ENCODE peak calls at places on chromosome 6, in eight cellular contexts. R is activated naive CD4-positive, alpha-beta T cell; L is NCI-H1105; F is central memory CD4-positive, alpha-beta T cell; X is T-helper 22 cell; H is activated naive CD8-positive, alpha-beta T cell treated with anti-CD3 and anti-CD28 coated beads, Interleukin-2, amount 50 U/mL, for 24 hours; D is T-cell; I is NCI-H82. O is an unnamed sample.

GRCh38 chr6:131613296-131613925 is 14.6 kb downstream of the MED23 start:
- DNase-seq in D (no peak), I (no peak), L (no peak), X (no peak), R (no peak), H (no peak), F (no peak), O (no peak)

GRCh38 chr6:115830895-115831294 is 229.8 kb downstream of the FRK start:
- DNase-seq in F (no peak), X (no peak), I (no peak), H (no peak), D (no peak), L (no peak), R (no peak), O (no peak)

GRCh38 chr6:169363590-169363989 is 109.9 kb upstream of the THBS2 start:
- DNase-seq in H (no peak), X (no peak), L (no peak), I (no peak), D (no peak), F (no peak), R (no peak), O (no peak)

GRCh38 chr6:13398081-13398406 is 69.7 kb upstream of the TBC1D7 start:
- DNase-seq in R (no peak), I (no peak), H (no peak), L (no peak), F (no peak), X (no peak), D (no peak), O (no peak)

GRCh38 chr6:111524252-111524651 is 41.2 kb upstream of the REV3L start:
- DNase-seq in F (no peak), R (no peak), L (no peak), H (no peak), D (no peak), X (no peak), I (no peak), O (no peak)

GRCh38 chr6:90131614-90132423 is 164.8 kb downstream of the BACH2 start:
- DNase-seq in H (no peak), D (no peak), L (no peak), I (no peak), R (no peak), F (no peak), X (no peak), O (no peak)

GRCh38 chr6:34273242-34273805 is 24.5 kb upstream of the SMIM29 start:
- DNase-seq in H (no peak), D (no peak), F (no peak), I (no peak), X (no peak), L (no peak), R (no peak), O (no peak)

GRCh38 chr6:11425431-11425871 is 112.1 kb upstream of the TMEM170B start:
- DNase-seq in I (no peak), D (no peak), R (no peak), L (no peak), H (no peak), X (no peak), F (no peak), O (no peak)

GRCh38 chr6:105594821-105595220 is 191.9 kb upstream of the PREP start:
- DNase-seq in D (no peak), X (no peak), H (no peak), L (no peak), I (no peak), F (no peak), R (no peak), O (no peak)

GRCh38 chr6:112253505-112253841 is 894 bp downstream of the LAMA4 start:
- DNase-seq in X (no peak), F (no peak), L (no peak), H (peak; percentile 2), D (no peak), R (no peak), I (peak; percentile 35), O (no peak)

GRCh38 chr6:98946877-98947410 is 802 bp downstream of the FBXL4 start:
- DNase-seq in D (peak; percentile 54), F (peak; percentile 54), X (peak; percentile 23), H (peak; percentile 48), I (no peak), L (peak; percentile 85), R (peak; percentile 8), O (peak; percentile 44)

GRCh38 chr6:131014080-131014776 is 48.8 kb downstream of the EPB41L2 start:
- DNase-seq in X (no peak), F (no peak), R (no peak), H (no peak), L (no peak), I (no peak), D (no peak), O (no peak)

GRCh38 chr6:24960991-24961475 is 25.3 kb upstream of the RIPOR2 start:
- DNase-seq in D (peak; percentile 16), F (peak; percentile 40), X (no peak), R (no peak), I (no peak), L (no peak), H (no peak), O (no peak)

GRCh38 chr6:79077680-79078056 is 386 bp downstream of the PHIP start:
- DNase-seq in R (no peak), L (no peak), X (peak; percentile 41), I (peak; percentile 69), D (peak; percentile 25), H (no peak), F (no peak), O (no peak)

GRCh38 chr6:154343473-154344308 is 12.9 kb downstream of the IPCEF1 start:
- DNase-seq in X (no peak), I (peak; percentile 44), R (no peak), L (no peak), F (no peak), H (no peak), D (no peak), O (no peak)

GRCh38 chr6:41531591-41532582 is 14.3 kb upstream of the FOXP4 start:
- DNase-seq in I (peak; percentile 48), X (no peak), D (peak; percentile 40), L (no peak), R (peak; percentile 34), F (peak; percentile 61), H (peak; percentile 67), O (peak; percentile 83)

GRCh38 chr6:89596484-89596883 is 42.1 kb downstream of the LYRM2 start:
- DNase-seq in D (no peak), I (peak; percentile 17), F (no peak), H (no peak), R (no peak), L (no peak), X (no peak), O (no peak)

GRCh38 chr6:37059344-37060194 is 54.1 kb downstream of the FGD2 start:
- DNase-seq in X (no peak), R (no peak), F (no peak), D (no peak), L (no peak), I (no peak), H (no peak), O (no peak)

GRCh38 chr6:159257846-159258245 is 88.6 kb downstream of the FNDC1 start:
- DNase-seq in D (no peak), H (no peak), X (no peak), R (no peak), L (no peak), I (no peak), F (no peak), O (no peak)

GRCh38 chr6:62445521-62445920 is 159.5 kb upstream of the KHDRBS2 start:
- DNase-seq in H (no peak), I (no peak), F (no peak), X (no peak), R (no peak), D (no peak), L (no peak), O (no peak)

GRCh38 chr6:136077834-136078576 is 172.1 kb downstream of the MTFR2 start:
- DNase-seq in X (no peak), R (no peak), F (no peak), D (no peak), L (no peak), I (no peak), H (no peak), O (no peak)

O was measured in naive B cell.